ENCODE peak calls at places on chromosome X, in nine cellular contexts. W, F, B, G, Z, N, X, C and Y are unnamed samples.

GRCh38 chrX:139200793-139201192 is 329.7 kb upstream of the F9 start:
- DNase-seq in C (no peak), F (no peak), B (no peak), N (no peak), W (no peak), G (no peak), X (no peak), Z (no peak), Y (peak)

GRCh38 chrX:45435481-45435880 is 234.8 kb upstream of the DIPK2B start:
- DNase-seq in X (no peak), N (no peak), W (peak), G (no peak), C (no peak), Z (no peak), F (no peak), B (no peak), Y (no peak)

GRCh38 chrX:152989292-152989658 is 4.6 kb downstream of the PNMA5 start:
- DNase-seq in B (no peak), X (no peak), W (no peak), C (no peak), F (no peak), G (no peak), N (no peak), Z (no peak), Y (no peak)

GRCh38 chrX:129748265-129748664 is 9.5 kb downstream of the XPNPEP2 start:
- DNase-seq in Z (no peak), G (no peak), N (no peak), W (no peak), F (peak), C (no peak), X (no peak), B (no peak), Y (no peak)

GRCh38 chrX:134601240-134601639 is 57.0 kb downstream of the PLAC1 start:
- DNase-seq in G (no peak), C (no peak), N (no peak), Z (no peak), W (no peak), F (no peak), X (no peak), B (no peak), Y (no peak)

GRCh38 chrX:120309873-120310730 is 1.2 kb downstream of the TMEM255A start:
- DNase-seq in F (no peak), X (no peak), B (no peak), G (peak), W (no peak), C (no peak), N (no peak), Z (no peak), Y (no peak)

GRCh38 chrX:63754141-63754859 is 30.7 kb downstream of the ARHGEF9 start:
- DNase-seq in Z (no peak), B (peak), C (no peak), N (no peak), G (no peak), F (no peak), W (peak), X (no peak), Y (no peak)

GRCh38 chrX:12978205-12979010 is 3.5 kb downstream of the TMSB4X start:
- DNase-seq in B (peak), W (peak), G (peak), N (peak), Z (no peak), X (no peak), C (peak), F (peak), Y (peak)

GRCh38 chrX:103376118-103376978 is at the start of gene BEX3:
- DNase-seq in Z (no peak), N (peak), C (peak), B (peak), G (peak), X (no peak), F (peak), W (peak), Y (peak)

GRCh38 chrX:103373581-103373980 is 2.8 kb upstream of the BEX3 start:
- DNase-seq in B (no peak), W (no peak), N (no peak), F (no peak), X (no peak), Z (no peak), C (no peak), G (no peak), Y (no peak)

GRCh38 chrX:103378990-103379389 is 2.7 kb downstream of the BEX3 start:
- DNase-seq in B (no peak), W (no peak), C (no peak), X (no peak), G (no peak), F (no peak), Z (no peak), N (no peak), Y (no peak)

GRCh38 chrX:103372886-103373285 is 3.5 kb upstream of the BEX3 start:
- DNase-seq in F (no peak), W (no peak), C (no peak), N (no peak), X (no peak), B (no peak), G (no peak), Z (no peak), Y (no peak)

GRCh38 chrX:103376979-103377324 is 614 bp downstream of the BEX3 start:
- DNase-seq in C (no peak), B (no peak), X (no peak), F (no peak), W (peak), N (no peak), Z (no peak), G (peak), Y (no peak)
- TF ChIP-seq POLR2AphosphoS5 in C (no peak), B (no peak), X (no peak), F (no peak), W (no peak), N (no peak), Z (no peak), G (no peak), Y (no peak)

GRCh38 chrX:135973548-135974278 is at the start of gene MMGT1:
- DNase-seq in Z (peak), F (peak), B (peak), G (peak), X (peak), W (peak), C (peak), N (peak), Y (peak)
- H3K27ac ChIP-seq in Z (peak), F (peak), B (peak), G (peak), X (peak), W (peak), C (peak), N (peak), Y (peak)

GRCh38 chrX:78129714-78130113 is 9.7 kb downstream of the TAF9B start:
- DNase-seq in F (no peak), C (no peak), N (no peak), W (no peak), X (no peak), G (no peak), Z (no peak), B (no peak), Y (no peak)
- TF ChIP-seq POLR2AphosphoS5 in F (no peak), C (no peak), N (no peak), W (no peak), X (peak), G (peak), Z (no peak), B (no peak), Y (no peak)

GRCh38 chrX:19007868-19008267 is 24.0 kb upstream of the PHKA2 start:
- DNase-seq in X (no peak), F (no peak), C (no peak), N (no peak), G (no peak), B (no peak), W (no peak), Z (no peak), Y (no peak)
- H3K27ac ChIP-seq in X (no peak), F (no peak), C (no peak), N (no peak), G (no peak), B (no peak), W (no peak), Z (no peak), Y (no peak)

GRCh38 chrX:39063702-39064101 is 262.4 kb downstream of the MID1IP1 start:
- DNase-seq in C (no peak), G (no peak), X (no peak), W (no peak), Z (no peak), F (no peak), N (no peak), B (no peak), Y (no peak)

GRCh38 chrX:39058724-39059123 is 257.5 kb downstream of the MID1IP1 start:
- DNase-seq in X (no peak), B (no peak), C (no peak), Z (no peak), G (no peak), F (no peak), N (no peak), W (no peak), Y (no peak)

GRCh38 chrX:39065051-39065871 is 264.0 kb downstream of the MID1IP1 start:
- DNase-seq in Z (no peak), G (peak), W (no peak), F (no peak), N (no peak), X (no peak), B (no peak), C (no peak), Y (no peak)

GRCh38 chrX:39059866-39060265 is 258.6 kb downstream of the MID1IP1 start:
- DNase-seq in F (no peak), G (no peak), B (no peak), X (no peak), C (no peak), N (no peak), Z (no peak), W (no peak), Y (no peak)

DNA sequence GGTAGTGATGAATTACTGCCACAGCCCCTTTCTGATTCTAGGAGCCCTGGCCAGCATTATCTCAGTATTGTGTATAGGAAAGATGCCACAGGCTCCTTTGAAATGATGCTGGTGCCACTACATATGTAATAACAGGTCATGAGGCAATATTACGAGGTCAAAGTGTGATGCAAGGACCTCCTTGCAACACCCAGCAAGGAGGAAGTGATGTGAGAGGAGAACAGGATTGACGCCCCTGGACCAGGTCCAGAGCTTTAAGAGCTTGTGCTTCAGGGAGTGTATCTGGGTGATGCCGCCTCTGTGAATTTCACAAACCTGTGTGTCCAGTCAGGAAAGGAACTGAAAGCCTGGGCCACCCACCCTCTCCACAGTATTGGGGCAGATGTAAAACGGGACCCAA is 261.8 kb downstream of the MID1IP1 start:
- DNase-seq in F (no peak), W (no peak), N (no peak), X (no peak), Z (no peak), B (no peak), C (peak), G (no peak), Y (peak)
- TF ChIP-seq POLR2AphosphoS5 in F (no peak), W (no peak), N (no peak), X (no peak), Z (no peak), B (no peak), C (no peak), G (no peak), Y (peak)

DNA sequence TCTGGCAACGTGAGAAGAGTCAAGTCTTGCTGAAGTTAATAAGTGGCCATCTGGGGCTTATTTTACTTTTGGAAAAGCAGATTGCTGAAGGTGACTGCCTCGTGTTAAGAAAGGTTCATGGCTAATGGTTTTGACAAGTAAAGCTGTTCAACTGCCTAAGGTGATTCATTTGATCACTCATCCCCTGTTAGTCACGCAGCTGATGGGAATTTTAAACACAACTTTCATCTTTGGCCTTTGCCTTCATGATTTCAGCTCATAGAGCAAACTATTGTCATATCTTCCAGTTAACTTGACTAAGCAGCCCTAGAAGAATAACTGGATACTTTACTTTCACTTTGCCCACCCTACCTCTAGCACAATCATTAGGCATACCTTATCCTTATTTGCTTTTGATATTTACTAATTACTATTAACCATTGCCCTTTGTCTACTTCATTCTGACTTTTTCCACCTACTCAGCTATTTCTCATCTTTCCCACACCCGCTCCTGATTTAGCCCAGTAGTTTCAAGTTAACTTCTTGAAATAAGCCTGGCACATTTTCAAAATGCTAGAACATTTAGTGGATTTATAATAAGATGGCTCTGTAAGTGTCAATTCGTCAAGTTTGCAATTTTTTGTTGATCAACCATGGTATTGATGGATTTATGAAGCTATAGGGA is 170.6 kb upstream of the S100G start:
- DNase-seq in N (no peak), G (no peak), F (no peak), W (peak), B (no peak), X (no peak), Z (no peak), C (no peak), Y (no peak)
- H3K27ac ChIP-seq in N (no peak), G (no peak), F (no peak), W (no peak), B (no peak), X (no peak), Z (no peak), C (no peak), Y (no peak)

DNA sequence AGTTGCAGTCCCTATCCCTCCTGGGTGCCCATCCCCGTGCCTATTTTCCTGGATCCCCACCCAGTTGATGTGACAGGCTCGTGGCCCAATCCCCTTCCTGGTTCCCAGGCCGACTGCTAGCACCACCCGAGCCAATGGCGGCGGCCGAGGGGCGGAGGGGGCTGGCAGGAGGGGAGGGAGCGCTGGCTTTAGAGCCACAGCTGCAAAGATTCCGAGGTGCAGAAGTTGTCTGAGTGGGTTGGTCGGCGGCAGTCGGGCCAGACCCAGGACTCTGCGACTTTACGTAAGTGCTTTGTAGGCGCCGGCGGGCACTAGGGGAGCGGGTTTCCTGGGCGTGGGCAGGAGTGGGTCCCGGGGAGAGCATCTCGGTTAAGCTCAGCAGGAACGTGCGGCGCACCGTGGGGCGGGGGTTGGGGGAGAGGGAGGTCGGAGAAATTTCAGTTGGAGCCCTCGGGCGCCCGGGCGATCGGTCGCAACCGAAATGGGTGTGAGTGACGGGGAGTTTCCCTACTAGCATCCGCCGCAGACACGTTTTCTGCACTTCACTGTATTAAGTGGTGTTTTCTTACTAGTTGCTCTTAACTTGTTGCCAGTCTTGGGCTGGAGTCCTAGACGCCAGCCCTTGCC is at the start of gene PLS3:
- DNase-seq in B (peak), X (no peak), C (peak), N (peak), Z (no peak), F (peak), W (peak), G (peak), Y (peak)
- TF ChIP-seq POLR2AphosphoS5 in B (peak), X (peak), C (peak), N (peak), Z (no peak), F (peak), W (peak), G (peak), Y (peak)

GRCh38 chrX:109704563-109704962 is 28.5 kb downstream of the ACSL4 start:
- DNase-seq in X (no peak), W (no peak), B (no peak), Z (no peak), F (no peak), G (no peak), N (no peak), C (no peak), Y (no peak)

GRCh38 chrX:109710181-109710580 is 22.9 kb downstream of the ACSL4 start:
- DNase-seq in W (no peak), G (no peak), Z (no peak), F (no peak), C (no peak), B (no peak), N (no peak), X (no peak), Y (no peak)

GRCh38 chrX:109714340-109714958 is 18.6 kb downstream of the ACSL4 start:
- DNase-seq in C (no peak), F (no peak), N (no peak), X (no peak), B (no peak), Z (no peak), W (peak), G (no peak), Y (no peak)

GRCh38 chrX:109707322-109707721 is 25.7 kb downstream of the ACSL4 start:
- DNase-seq in B (no peak), Z (no peak), X (no peak), C (no peak), N (peak), W (no peak), F (no peak), G (no peak), Y (no peak)

DNA sequence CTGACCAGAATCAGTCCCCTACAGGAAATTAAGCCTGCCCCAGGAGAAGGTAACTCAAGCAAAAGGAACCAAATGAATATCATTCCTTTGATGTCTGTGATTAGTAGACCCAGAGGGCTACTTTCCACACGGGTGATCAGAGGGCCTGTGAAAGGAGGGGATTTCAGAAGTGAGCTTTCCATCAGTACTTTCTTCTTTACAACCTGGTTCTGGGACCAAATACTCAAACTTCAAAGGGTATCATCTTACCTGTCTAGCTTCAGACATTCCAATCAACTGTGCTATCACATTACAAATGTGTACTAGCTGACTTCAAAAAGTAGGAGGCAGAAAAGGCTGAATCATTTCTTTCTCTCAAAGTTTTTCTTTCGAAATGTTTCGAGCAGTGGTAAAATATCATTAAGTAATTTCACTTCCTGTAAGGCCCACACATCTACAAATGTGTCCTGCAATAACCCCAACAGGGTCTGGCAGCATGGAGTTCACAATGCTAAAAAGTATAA is 23.9 kb downstream of the ACSL4 start:
- DNase-seq in B (no peak), N (no peak), X (no peak), C (no peak), F (no peak), Z (no peak), G (peak), W (peak), Y (no peak)
- H3K27ac ChIP-seq in B (peak), N (peak), X (peak), C (peak), F (no peak), Z (no peak), G (no peak), W (peak), Y (peak)

GRCh38 chrX:16730450-16730849 is 11.0 kb downstream of the SYAP1 start:
- DNase-seq in W (no peak), X (no peak), Z (no peak), B (no peak), N (no peak), F (no peak), C (no peak), G (no peak), Y (no peak)

GRCh38 chrX:16733013-16733412 is 13.6 kb downstream of the SYAP1 start:
- DNase-seq in F (no peak), Z (no peak), C (no peak), W (peak), N (no peak), G (no peak), X (no peak), B (no peak), Y (no peak)

GRCh38 chrX:16725067-16725466 is 5.7 kb downstream of the SYAP1 start:
- DNase-seq in N (no peak), C (no peak), B (no peak), Z (no peak), W (no peak), X (no peak), G (no peak), F (peak), Y (no peak)

GRCh38 chrX:16722481-16722880 is 3.1 kb downstream of the SYAP1 start:
- DNase-seq in W (no peak), N (no peak), B (no peak), C (no peak), G (no peak), Z (no peak), X (no peak), F (no peak), Y (no peak)

GRCh38 chrX:16727637-16728036 is 8.2 kb downstream of the SYAP1 start:
- DNase-seq in W (no peak), G (no peak), X (no peak), N (no peak), B (no peak), Z (no peak), C (no peak), F (no peak), Y (no peak)
- TF ChIP-seq POLR2AphosphoS5 in W (no peak), G (no peak), X (no peak), N (no peak), B (no peak), Z (no peak), C (no peak), F (no peak), Y (no peak)